ENCODE peak calls at places on chromosomes 13 and 19, in seven cellular contexts. One of them, this sample, is unnamed.

GRCh38 chr19:43594710-43595604 is 977 bp downstream of the IRGQ start:
- DNase-seq in effector CD8-positive, alpha-beta T cell: peak
- DNase-seq in NCI-H1417: peak
- DNase-seq in naive thymus-derived CD8-positive, alpha-beta T cell: peak
- DNase-seq in activated gamma-delta T cell treated with Interleukin-2 at 50 U/mL for 16 hours: peak
- DNase-seq in activated CD4-positive, alpha-beta T cell treated with anti-CD3 and anti-CD28 coated beads, Interleukin-2, amount 10 ng/mL, durations not matched to agents 7 days and 5 days: peak
- DNase-seq in BE2C: peak
- DNase-seq in this sample: peak

GRCh38 chr13:91922969-91923592 is 524.7 kb downstream of the GPC5 start:
- DNase-seq in effector CD8-positive, alpha-beta T cell: no peak
- DNase-seq in NCI-H1417: no peak
- DNase-seq in naive thymus-derived CD8-positive, alpha-beta T cell: no peak
- DNase-seq in activated gamma-delta T cell treated with Interleukin-2 at 50 U/mL for 16 hours: no peak
- DNase-seq in activated CD4-positive, alpha-beta T cell treated with anti-CD3 and anti-CD28 coated beads, Interleukin-2, amount 10 ng/mL, durations not matched to agents 7 days and 5 days: no peak
- DNase-seq in BE2C: peak
- DNase-seq in this sample: no peak

GRCh38 chr13:27969073-27969865 is at the start of gene CDX2:
- DNase-seq in effector CD8-positive, alpha-beta T cell: no peak
- DNase-seq in NCI-H1417: no peak
- DNase-seq in naive thymus-derived CD8-positive, alpha-beta T cell: no peak
- DNase-seq in activated gamma-delta T cell treated with Interleukin-2 at 50 U/mL for 16 hours: no peak
- DNase-seq in activated CD4-positive, alpha-beta T cell treated with anti-CD3 and anti-CD28 coated beads, Interleukin-2, amount 10 ng/mL, durations not matched to agents 7 days and 5 days: no peak
- DNase-seq in BE2C: no peak
- DNase-seq in this sample: peak

GRCh38 chr13:20565120-20565736 is 1.7 kb upstream of the IFT88 start:
- DNase-seq in effector CD8-positive, alpha-beta T cell: no peak
- DNase-seq in NCI-H1417: no peak
- DNase-seq in naive thymus-derived CD8-positive, alpha-beta T cell: no peak
- DNase-seq in activated gamma-delta T cell treated with Interleukin-2 at 50 U/mL for 16 hours: no peak
- DNase-seq in activated CD4-positive, alpha-beta T cell treated with anti-CD3 and anti-CD28 coated beads, Interleukin-2, amount 10 ng/mL, durations not matched to agents 7 days and 5 days: no peak
- DNase-seq in BE2C: no peak
- DNase-seq in this sample: no peak

GRCh38 chr19:39951686-39952085 is 17.3 kb upstream of the FCGBP start:
- DNase-seq in effector CD8-positive, alpha-beta T cell: no peak
- DNase-seq in NCI-H1417: no peak
- DNase-seq in naive thymus-derived CD8-positive, alpha-beta T cell: no peak
- DNase-seq in activated gamma-delta T cell treated with Interleukin-2 at 50 U/mL for 16 hours: no peak
- DNase-seq in activated CD4-positive, alpha-beta T cell treated with anti-CD3 and anti-CD28 coated beads, Interleukin-2, amount 10 ng/mL, durations not matched to agents 7 days and 5 days: no peak
- DNase-seq in BE2C: no peak
- DNase-seq in this sample: no peak

GRCh38 chr13:110200276-110200675 is 106.7 kb downstream of the COL4A1 start:
- DNase-seq in effector CD8-positive, alpha-beta T cell: no peak
- DNase-seq in NCI-H1417: peak
- DNase-seq in naive thymus-derived CD8-positive, alpha-beta T cell: no peak
- DNase-seq in activated gamma-delta T cell treated with Interleukin-2 at 50 U/mL for 16 hours: no peak
- DNase-seq in activated CD4-positive, alpha-beta T cell treated with anti-CD3 and anti-CD28 coated beads, Interleukin-2, amount 10 ng/mL, durations not matched to agents 7 days and 5 days: no peak
- DNase-seq in BE2C: no peak
- DNase-seq in this sample: no peak

GRCh38 chr13:36549771-36550170 is 117.5 kb downstream of the CCNA1 start:
- DNase-seq in effector CD8-positive, alpha-beta T cell: no peak
- DNase-seq in NCI-H1417: peak
- DNase-seq in naive thymus-derived CD8-positive, alpha-beta T cell: no peak
- DNase-seq in activated gamma-delta T cell treated with Interleukin-2 at 50 U/mL for 16 hours: no peak
- DNase-seq in activated CD4-positive, alpha-beta T cell treated with anti-CD3 and anti-CD28 coated beads, Interleukin-2, amount 10 ng/mL, durations not matched to agents 7 days and 5 days: no peak
- DNase-seq in BE2C: peak
- DNase-seq in this sample: no peak

GRCh38 chr19:47446534-47447469 is 24.9 kb downstream of the SLC8A2 start:
- DNase-seq in effector CD8-positive, alpha-beta T cell: no peak
- DNase-seq in NCI-H1417: peak
- DNase-seq in naive thymus-derived CD8-positive, alpha-beta T cell: no peak
- DNase-seq in activated gamma-delta T cell treated with Interleukin-2 at 50 U/mL for 16 hours: no peak
- DNase-seq in activated CD4-positive, alpha-beta T cell treated with anti-CD3 and anti-CD28 coated beads, Interleukin-2, amount 10 ng/mL, durations not matched to agents 7 days and 5 days: peak
- DNase-seq in BE2C: peak
- DNase-seq in this sample: peak

GRCh38 chr19:8363803-8364771 is at the start of gene ANGPTL4:
- DNase-seq in effector CD8-positive, alpha-beta T cell: peak
- DNase-seq in NCI-H1417: no peak
- DNase-seq in naive thymus-derived CD8-positive, alpha-beta T cell: peak
- DNase-seq in activated gamma-delta T cell treated with Interleukin-2 at 50 U/mL for 16 hours: peak
- DNase-seq in activated CD4-positive, alpha-beta T cell treated with anti-CD3 and anti-CD28 coated beads, Interleukin-2, amount 10 ng/mL, durations not matched to agents 7 days and 5 days: peak
- DNase-seq in BE2C: peak
- DNase-seq in this sample: no peak

GRCh38 chr13:100989424-100989823 is 314.8 kb upstream of the TMTC4 start:
- DNase-seq in effector CD8-positive, alpha-beta T cell: no peak
- DNase-seq in NCI-H1417: no peak
- DNase-seq in naive thymus-derived CD8-positive, alpha-beta T cell: no peak
- DNase-seq in activated gamma-delta T cell treated with Interleukin-2 at 50 U/mL for 16 hours: no peak
- DNase-seq in activated CD4-positive, alpha-beta T cell treated with anti-CD3 and anti-CD28 coated beads, Interleukin-2, amount 10 ng/mL, durations not matched to agents 7 days and 5 days: no peak
- DNase-seq in BE2C: no peak
- DNase-seq in this sample: no peak

GRCh38 chr19:40717325-40717879 is 490 bp downstream of the ITPKC start:
- DNase-seq in effector CD8-positive, alpha-beta T cell: no peak
- DNase-seq in NCI-H1417: no peak
- DNase-seq in naive thymus-derived CD8-positive, alpha-beta T cell: no peak
- DNase-seq in activated gamma-delta T cell treated with Interleukin-2 at 50 U/mL for 16 hours: no peak
- DNase-seq in activated CD4-positive, alpha-beta T cell treated with anti-CD3 and anti-CD28 coated beads, Interleukin-2, amount 10 ng/mL, durations not matched to agents 7 days and 5 days: no peak
- DNase-seq in BE2C: no peak
- DNase-seq in this sample: no peak

GRCh38 chr19:7159105-7159933 is 89.8 kb downstream of the ZNF557 start:
- DNase-seq in effector CD8-positive, alpha-beta T cell: no peak
- DNase-seq in NCI-H1417: no peak
- DNase-seq in naive thymus-derived CD8-positive, alpha-beta T cell: no peak
- DNase-seq in activated gamma-delta T cell treated with Interleukin-2 at 50 U/mL for 16 hours: no peak
- DNase-seq in activated CD4-positive, alpha-beta T cell treated with anti-CD3 and anti-CD28 coated beads, Interleukin-2, amount 10 ng/mL, durations not matched to agents 7 days and 5 days: no peak
- DNase-seq in BE2C: no peak
- DNase-seq in this sample: no peak

GRCh38 chr13:40368123-40368891 is 298.1 kb downstream of the FOXO1 start:
- DNase-seq in effector CD8-positive, alpha-beta T cell: no peak
- DNase-seq in NCI-H1417: no peak
- DNase-seq in naive thymus-derived CD8-positive, alpha-beta T cell: no peak
- DNase-seq in activated gamma-delta T cell treated with Interleukin-2 at 50 U/mL for 16 hours: no peak
- DNase-seq in activated CD4-positive, alpha-beta T cell treated with anti-CD3 and anti-CD28 coated beads, Interleukin-2, amount 10 ng/mL, durations not matched to agents 7 days and 5 days: no peak
- DNase-seq in BE2C: no peak
- DNase-seq in this sample: no peak

GRCh38 chr13:100235311-100235901 is 146.5 kb downstream of the PCCA start:
- DNase-seq in effector CD8-positive, alpha-beta T cell: no peak
- DNase-seq in NCI-H1417: peak
- DNase-seq in naive thymus-derived CD8-positive, alpha-beta T cell: peak
- DNase-seq in activated gamma-delta T cell treated with Interleukin-2 at 50 U/mL for 16 hours: no peak
- DNase-seq in activated CD4-positive, alpha-beta T cell treated with anti-CD3 and anti-CD28 coated beads, Interleukin-2, amount 10 ng/mL, durations not matched to agents 7 days and 5 days: peak
- DNase-seq in BE2C: peak
- DNase-seq in this sample: peak

GRCh38 chr13:98221234-98221633 is 44.2 kb upstream of the RNF113B start:
- DNase-seq in effector CD8-positive, alpha-beta T cell: no peak
- DNase-seq in NCI-H1417: peak
- DNase-seq in naive thymus-derived CD8-positive, alpha-beta T cell: no peak
- DNase-seq in activated gamma-delta T cell treated with Interleukin-2 at 50 U/mL for 16 hours: no peak
- DNase-seq in activated CD4-positive, alpha-beta T cell treated with anti-CD3 and anti-CD28 coated beads, Interleukin-2, amount 10 ng/mL, durations not matched to agents 7 days and 5 days: no peak
- DNase-seq in BE2C: no peak
- DNase-seq in this sample: no peak

GRCh38 chr19:19434483-19435045 is 29.1 kb downstream of the GATAD2A start:
- DNase-seq in effector CD8-positive, alpha-beta T cell: no peak
- DNase-seq in NCI-H1417: no peak
- DNase-seq in naive thymus-derived CD8-positive, alpha-beta T cell: no peak
- DNase-seq in activated gamma-delta T cell treated with Interleukin-2 at 50 U/mL for 16 hours: no peak
- DNase-seq in activated CD4-positive, alpha-beta T cell treated with anti-CD3 and anti-CD28 coated beads, Interleukin-2, amount 10 ng/mL, durations not matched to agents 7 days and 5 days: no peak
- DNase-seq in BE2C: no peak
- DNase-seq in this sample: no peak

GRCh38 chr13:69820180-69820579 is 287.4 kb upstream of the ATXN8OS start:
- DNase-seq in effector CD8-positive, alpha-beta T cell: no peak
- DNase-seq in NCI-H1417: no peak
- DNase-seq in naive thymus-derived CD8-positive, alpha-beta T cell: no peak
- DNase-seq in activated gamma-delta T cell treated with Interleukin-2 at 50 U/mL for 16 hours: no peak
- DNase-seq in activated CD4-positive, alpha-beta T cell treated with anti-CD3 and anti-CD28 coated beads, Interleukin-2, amount 10 ng/mL, durations not matched to agents 7 days and 5 days: no peak
- DNase-seq in BE2C: no peak
- DNase-seq in this sample: no peak

GRCh38 chr13:112684444-112684843 is 5.4 kb upstream of the ATP11A start:
- DNase-seq in effector CD8-positive, alpha-beta T cell: no peak
- DNase-seq in NCI-H1417: no peak
- DNase-seq in naive thymus-derived CD8-positive, alpha-beta T cell: no peak
- DNase-seq in activated gamma-delta T cell treated with Interleukin-2 at 50 U/mL for 16 hours: no peak
- DNase-seq in activated CD4-positive, alpha-beta T cell treated with anti-CD3 and anti-CD28 coated beads, Interleukin-2, amount 10 ng/mL, durations not matched to agents 7 days and 5 days: no peak
- DNase-seq in BE2C: no peak
- DNase-seq in this sample: no peak

GRCh38 chr19:5677156-5677555 is 3.2 kb downstream of the MICOS13 start:
- DNase-seq in effector CD8-positive, alpha-beta T cell: no peak
- DNase-seq in NCI-H1417: no peak
- DNase-seq in naive thymus-derived CD8-positive, alpha-beta T cell: no peak
- DNase-seq in activated gamma-delta T cell treated with Interleukin-2 at 50 U/mL for 16 hours: no peak
- DNase-seq in activated CD4-positive, alpha-beta T cell treated with anti-CD3 and anti-CD28 coated beads, Interleukin-2, amount 10 ng/mL, durations not matched to agents 7 days and 5 days: no peak
- DNase-seq in BE2C: no peak
- DNase-seq in this sample: no peak

GRCh38 chr19:16462757-16463250 is 9.0 kb downstream of the EPS15L1 start:
- DNase-seq in effector CD8-positive, alpha-beta T cell: no peak
- DNase-seq in NCI-H1417: no peak
- DNase-seq in naive thymus-derived CD8-positive, alpha-beta T cell: no peak
- DNase-seq in activated gamma-delta T cell treated with Interleukin-2 at 50 U/mL for 16 hours: no peak
- DNase-seq in activated CD4-positive, alpha-beta T cell treated with anti-CD3 and anti-CD28 coated beads, Interleukin-2, amount 10 ng/mL, durations not matched to agents 7 days and 5 days: no peak
- DNase-seq in BE2C: no peak
- DNase-seq in this sample: no peak

GRCh38 chr13:26721251-26721939 is 39.2 kb downstream of the GPR12 start:
- DNase-seq in effector CD8-positive, alpha-beta T cell: peak
- DNase-seq in NCI-H1417: no peak
- DNase-seq in naive thymus-derived CD8-positive, alpha-beta T cell: peak
- DNase-seq in activated gamma-delta T cell treated with Interleukin-2 at 50 U/mL for 16 hours: peak
- DNase-seq in activated CD4-positive, alpha-beta T cell treated with anti-CD3 and anti-CD28 coated beads, Interleukin-2, amount 10 ng/mL, durations not matched to agents 7 days and 5 days: peak
- DNase-seq in BE2C: no peak
- DNase-seq in this sample: no peak

GRCh38 chr19:40374084-40374483 is 15.9 kb downstream of the HIPK4 start:
- DNase-seq in effector CD8-positive, alpha-beta T cell: no peak
- DNase-seq in NCI-H1417: no peak
- DNase-seq in naive thymus-derived CD8-positive, alpha-beta T cell: no peak
- DNase-seq in activated gamma-delta T cell treated with Interleukin-2 at 50 U/mL for 16 hours: no peak
- DNase-seq in activated CD4-positive, alpha-beta T cell treated with anti-CD3 and anti-CD28 coated beads, Interleukin-2, amount 10 ng/mL, durations not matched to agents 7 days and 5 days: no peak
- DNase-seq in BE2C: no peak
- DNase-seq in this sample: no peak

GRCh38 chr19:48391100-48392005 is at the start of gene KDELR1:
- DNase-seq in effector CD8-positive, alpha-beta T cell: peak
- DNase-seq in NCI-H1417: peak
- DNase-seq in naive thymus-derived CD8-positive, alpha-beta T cell: peak
- DNase-seq in activated gamma-delta T cell treated with Interleukin-2 at 50 U/mL for 16 hours: peak
- DNase-seq in activated CD4-positive, alpha-beta T cell treated with anti-CD3 and anti-CD28 coated beads, Interleukin-2, amount 10 ng/mL, durations not matched to agents 7 days and 5 days: peak
- DNase-seq in BE2C: peak
- DNase-seq in this sample: peak

GRCh38 chr13:90792335-90792734 is 555.2 kb upstream of the MIR17HG start:
- DNase-seq in effector CD8-positive, alpha-beta T cell: no peak
- DNase-seq in NCI-H1417: no peak
- DNase-seq in naive thymus-derived CD8-positive, alpha-beta T cell: no peak
- DNase-seq in activated gamma-delta T cell treated with Interleukin-2 at 50 U/mL for 16 hours: no peak
- DNase-seq in activated CD4-positive, alpha-beta T cell treated with anti-CD3 and anti-CD28 coated beads, Interleukin-2, amount 10 ng/mL, durations not matched to agents 7 days and 5 days: no peak
- DNase-seq in BE2C: no peak
- DNase-seq in this sample: no peak

GRCh38 chr13:39803851-39804250 is 148.4 kb downstream of the COG6 start:
- DNase-seq in effector CD8-positive, alpha-beta T cell: no peak
- DNase-seq in NCI-H1417: no peak
- DNase-seq in naive thymus-derived CD8-positive, alpha-beta T cell: no peak
- DNase-seq in activated gamma-delta T cell treated with Interleukin-2 at 50 U/mL for 16 hours: no peak
- DNase-seq in activated CD4-positive, alpha-beta T cell treated with anti-CD3 and anti-CD28 coated beads, Interleukin-2, amount 10 ng/mL, durations not matched to agents 7 days and 5 days: no peak
- DNase-seq in BE2C: no peak
- DNase-seq in this sample: no peak

GRCh38 chr19:10430505-10431253 is 10.3 kb downstream of the PDE4A start:
- DNase-seq in effector CD8-positive, alpha-beta T cell: no peak
- DNase-seq in NCI-H1417: no peak
- DNase-seq in naive thymus-derived CD8-positive, alpha-beta T cell: no peak
- DNase-seq in activated gamma-delta T cell treated with Interleukin-2 at 50 U/mL for 16 hours: no peak
- DNase-seq in activated CD4-positive, alpha-beta T cell treated with anti-CD3 and anti-CD28 coated beads, Interleukin-2, amount 10 ng/mL, durations not matched to agents 7 days and 5 days: no peak
- DNase-seq in BE2C: peak
- DNase-seq in this sample: no peak

GRCh38 chr19:1040476-1041271 is 767 bp downstream of the ABCA7 start:
- DNase-seq in effector CD8-positive, alpha-beta T cell: peak
- DNase-seq in NCI-H1417: peak
- DNase-seq in naive thymus-derived CD8-positive, alpha-beta T cell: peak
- DNase-seq in activated gamma-delta T cell treated with Interleukin-2 at 50 U/mL for 16 hours: peak
- DNase-seq in activated CD4-positive, alpha-beta T cell treated with anti-CD3 and anti-CD28 coated beads, Interleukin-2, amount 10 ng/mL, durations not matched to agents 7 days and 5 days: peak
- DNase-seq in BE2C: peak
- DNase-seq in this sample: peak

GRCh38 chr19:27884376-27884775 is 1328.6 kb downstream of the UQCRFS1 start:
- DNase-seq in effector CD8-positive, alpha-beta T cell: no peak
- DNase-seq in NCI-H1417: no peak
- DNase-seq in naive thymus-derived CD8-positive, alpha-beta T cell: no peak
- DNase-seq in activated gamma-delta T cell treated with Interleukin-2 at 50 U/mL for 16 hours: no peak
- DNase-seq in activated CD4-positive, alpha-beta T cell treated with anti-CD3 and anti-CD28 coated beads, Interleukin-2, amount 10 ng/mL, durations not matched to agents 7 days and 5 days: no peak
- DNase-seq in BE2C: no peak
- DNase-seq in this sample: no peak

GRCh38 chr13:36430247-36431203 is 1.8 kb upstream of the CCNA1 start:
- DNase-seq in effector CD8-positive, alpha-beta T cell: no peak
- DNase-seq in NCI-H1417: no peak
- DNase-seq in naive thymus-derived CD8-positive, alpha-beta T cell: no peak
- DNase-seq in activated gamma-delta T cell treated with Interleukin-2 at 50 U/mL for 16 hours: no peak
- DNase-seq in activated CD4-positive, alpha-beta T cell treated with anti-CD3 and anti-CD28 coated beads, Interleukin-2, amount 10 ng/mL, durations not matched to agents 7 days and 5 days: no peak
- DNase-seq in BE2C: no peak
- DNase-seq in this sample: no peak

GRCh38 chr19:50795665-50796073 is 5.5 kb downstream of the ACP4 start:
- DNase-seq in effector CD8-positive, alpha-beta T cell: no peak
- DNase-seq in NCI-H1417: no peak
- DNase-seq in naive thymus-derived CD8-positive, alpha-beta T cell: no peak
- DNase-seq in activated gamma-delta T cell treated with Interleukin-2 at 50 U/mL for 16 hours: no peak
- DNase-seq in activated CD4-positive, alpha-beta T cell treated with anti-CD3 and anti-CD28 coated beads, Interleukin-2, amount 10 ng/mL, durations not matched to agents 7 days and 5 days: no peak
- DNase-seq in BE2C: no peak
- DNase-seq in this sample: no peak

GRCh38 chr19:1214862-1215731 is 9.5 kb downstream of the STK11 start:
- DNase-seq in effector CD8-positive, alpha-beta T cell: no peak
- DNase-seq in NCI-H1417: no peak
- DNase-seq in naive thymus-derived CD8-positive, alpha-beta T cell: no peak
- DNase-seq in activated gamma-delta T cell treated with Interleukin-2 at 50 U/mL for 16 hours: no peak
- DNase-seq in activated CD4-positive, alpha-beta T cell treated with anti-CD3 and anti-CD28 coated beads, Interleukin-2, amount 10 ng/mL, durations not matched to agents 7 days and 5 days: no peak
- DNase-seq in BE2C: peak
- DNase-seq in this sample: no peak

GRCh38 chr19:39843919-39844793 is 2.0 kb downstream of the FBL start:
- DNase-seq in effector CD8-positive, alpha-beta T cell: no peak
- DNase-seq in NCI-H1417: peak
- DNase-seq in naive thymus-derived CD8-positive, alpha-beta T cell: peak
- DNase-seq in activated gamma-delta T cell treated with Interleukin-2 at 50 U/mL for 16 hours: peak
- DNase-seq in activated CD4-positive, alpha-beta T cell treated with anti-CD3 and anti-CD28 coated beads, Interleukin-2, amount 10 ng/mL, durations not matched to agents 7 days and 5 days: peak
- DNase-seq in BE2C: peak
- DNase-seq in this sample: no peak

GRCh38 chr19:14383556-14383897 is 2.3 kb downstream of the ADGRE5 start:
- DNase-seq in effector CD8-positive, alpha-beta T cell: no peak
- DNase-seq in NCI-H1417: no peak
- DNase-seq in naive thymus-derived CD8-positive, alpha-beta T cell: no peak
- DNase-seq in activated gamma-delta T cell treated with Interleukin-2 at 50 U/mL for 16 hours: no peak
- DNase-seq in activated CD4-positive, alpha-beta T cell treated with anti-CD3 and anti-CD28 coated beads, Interleukin-2, amount 10 ng/mL, durations not matched to agents 7 days and 5 days: no peak
- DNase-seq in BE2C: no peak
- DNase-seq in this sample: no peak

GRCh38 chr19:1360818-1361461 is 22.8 kb upstream of the NDUFS7 start:
- DNase-seq in effector CD8-positive, alpha-beta T cell: no peak
- DNase-seq in NCI-H1417: no peak
- DNase-seq in naive thymus-derived CD8-positive, alpha-beta T cell: no peak
- DNase-seq in activated gamma-delta T cell treated with Interleukin-2 at 50 U/mL for 16 hours: no peak
- DNase-seq in activated CD4-positive, alpha-beta T cell treated with anti-CD3 and anti-CD28 coated beads, Interleukin-2, amount 10 ng/mL, durations not matched to agents 7 days and 5 days: no peak
- DNase-seq in BE2C: peak
- DNase-seq in this sample: peak

GRCh38 chr13:85379433-85379832 is 419.8 kb downstream of the SLITRK6 start:
- DNase-seq in effector CD8-positive, alpha-beta T cell: no peak
- DNase-seq in NCI-H1417: no peak
- DNase-seq in naive thymus-derived CD8-positive, alpha-beta T cell: no peak
- DNase-seq in activated gamma-delta T cell treated with Interleukin-2 at 50 U/mL for 16 hours: no peak
- DNase-seq in activated CD4-positive, alpha-beta T cell treated with anti-CD3 and anti-CD28 coated beads, Interleukin-2, amount 10 ng/mL, durations not matched to agents 7 days and 5 days: no peak
- DNase-seq in BE2C: no peak
- DNase-seq in this sample: no peak

GRCh38 chr19:16164222-16164890 is 9.0 kb downstream of the CIB3 start:
- DNase-seq in effector CD8-positive, alpha-beta T cell: no peak
- DNase-seq in NCI-H1417: no peak
- DNase-seq in naive thymus-derived CD8-positive, alpha-beta T cell: no peak
- DNase-seq in activated gamma-delta T cell treated with Interleukin-2 at 50 U/mL for 16 hours: no peak
- DNase-seq in activated CD4-positive, alpha-beta T cell treated with anti-CD3 and anti-CD28 coated beads, Interleukin-2, amount 10 ng/mL, durations not matched to agents 7 days and 5 days: no peak
- DNase-seq in BE2C: no peak
- DNase-seq in this sample: no peak

GRCh38 chr13:27259831-27260230 is 8.5 kb downstream of the RPL21 start:
- DNase-seq in effector CD8-positive, alpha-beta T cell: no peak
- DNase-seq in NCI-H1417: no peak
- DNase-seq in naive thymus-derived CD8-positive, alpha-beta T cell: no peak
- DNase-seq in activated gamma-delta T cell treated with Interleukin-2 at 50 U/mL for 16 hours: no peak
- DNase-seq in activated CD4-positive, alpha-beta T cell treated with anti-CD3 and anti-CD28 coated beads, Interleukin-2, amount 10 ng/mL, durations not matched to agents 7 days and 5 days: no peak
- DNase-seq in BE2C: no peak
- DNase-seq in this sample: no peak

GRCh38 chr19:41206926-41207750 is 11.9 kb upstream of the AXL start:
- DNase-seq in effector CD8-positive, alpha-beta T cell: no peak
- DNase-seq in NCI-H1417: no peak
- DNase-seq in naive thymus-derived CD8-positive, alpha-beta T cell: no peak
- DNase-seq in activated gamma-delta T cell treated with Interleukin-2 at 50 U/mL for 16 hours: no peak
- DNase-seq in activated CD4-positive, alpha-beta T cell treated with anti-CD3 and anti-CD28 coated beads, Interleukin-2, amount 10 ng/mL, durations not matched to agents 7 days and 5 days: no peak
- DNase-seq in BE2C: no peak
- DNase-seq in this sample: no peak